ENCODE peak calls at places on chromosome 1, in eight cellular contexts. B, U, H, L, V, I, O and J are unnamed samples.

GRCh38 chr1:227779651-227780050 is 35.8 kb upstream of the PRSS38 start:
- DNase-seq in B (no peak), U (no peak), H (no peak), L (peak; percentile 49), V (no peak), I (no peak), O (no peak), J (peak; percentile 8)

GRCh38 chr1:143698016-143698415 is 273.8 kb downstream of the FAM72C start:
- DNase-seq in B (peak; percentile 69), U (peak; percentile 76), H (no peak), L (no peak), V (peak; percentile 50), I (no peak), O (no peak), J (no peak)

GRCh38 chr1:28521502-28522164 is 15.8 kb downstream of the RCC1 start:
- DNase-seq in B (no peak), U (no peak), H (no peak), L (no peak), V (no peak), I (no peak), O (no peak), J (no peak)

GRCh38 chr1:12230549-12231275 is 882 bp downstream of the VPS13D start:
- DNase-seq in B (no peak), U (peak; percentile 88), H (peak; percentile 63), L (peak; percentile 73), V (peak; percentile 63), I (no peak), O (no peak), J (no peak)

GRCh38 chr1:243732627-243733026 is 117.4 kb downstream of the AKT3 start:
- DNase-seq in B (no peak), U (no peak), H (no peak), L (no peak), V (no peak), I (no peak), O (no peak), J (no peak)

GRCh38 chr1:171251042-171251740 is 2.9 kb downstream of the FMO1 start:
- DNase-seq in B (no peak), U (peak; percentile 75), H (no peak), L (no peak), V (no peak), I (peak; percentile 4), O (no peak), J (no peak)

GRCh38 chr1:213796525-213796924 is 191.2 kb upstream of the PROX1 start:
- DNase-seq in B (no peak), U (no peak), H (no peak), L (no peak), V (no peak), I (no peak), O (no peak), J (no peak)

GRCh38 chr1:35361638-35362037 is 93.1 kb downstream of the ZMYM4 start:
- DNase-seq in B (no peak), U (no peak), H (no peak), L (no peak), V (no peak), I (no peak), O (no peak), J (no peak)

GRCh38 chr1:161835963-161836362 is 69.8 kb downstream of the ATF6 start:
- DNase-seq in B (no peak), U (no peak), H (no peak), L (no peak), V (no peak), I (peak; percentile 72), O (no peak), J (no peak)

GRCh38 chr1:42186172-42186571 is 21.6 kb upstream of the GUCA2A start:
- DNase-seq in B (no peak), U (no peak), H (no peak), L (no peak), V (no peak), I (peak; percentile 57), O (no peak), J (no peak)

DNA sequence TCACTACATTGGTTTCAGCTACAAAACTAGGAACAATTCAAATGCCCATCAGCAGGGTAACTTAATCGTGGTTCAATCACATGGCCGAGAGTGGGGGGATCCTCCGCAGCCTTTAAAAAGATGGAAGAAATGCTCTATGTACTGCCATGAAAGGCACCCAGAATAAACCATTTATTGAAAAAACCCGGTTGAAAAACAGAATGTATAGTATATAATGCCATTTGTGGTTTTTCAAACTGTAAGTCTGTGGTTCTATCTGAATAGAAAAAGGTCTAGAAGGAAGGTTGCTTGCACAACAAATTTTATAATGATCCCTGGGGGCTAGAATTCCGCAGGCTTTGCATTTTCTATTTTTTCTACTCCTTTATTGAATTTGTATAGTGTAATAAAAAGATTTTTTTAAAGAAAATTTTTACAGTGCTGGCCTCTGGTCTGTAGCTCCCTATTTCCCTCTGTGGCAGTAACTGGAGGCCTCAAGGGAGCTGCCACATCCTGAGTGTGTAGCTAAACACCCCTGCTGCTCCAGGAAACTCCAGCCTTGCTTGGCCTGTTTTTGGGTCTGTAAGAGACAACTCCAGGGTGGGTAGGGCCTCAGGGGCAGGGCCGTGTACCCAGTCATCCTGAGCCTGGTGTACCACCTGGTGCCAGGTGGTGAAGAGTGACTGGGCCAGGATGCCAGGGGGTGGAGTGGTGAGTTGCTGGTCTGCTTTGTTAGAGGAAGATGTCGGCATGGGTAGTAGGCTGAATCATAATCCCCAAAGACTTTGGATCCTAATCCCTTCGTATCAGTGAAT is 51.5 kb upstream of the EPS8L3 start:
- DNase-seq in B (no peak), U (no peak), H (no peak), L (no peak), V (no peak), I (no peak), O (no peak), J (no peak)
- H3K4me1 ChIP-seq in B (peaks cover 8% of the 10 kb centered on the region), U (peaks cover 12% of the 10 kb centered on the region), H (peaks cover 21% of the 10 kb centered on the region), L (peaks cover 7% of the 10 kb centered on the region), V (peaks cover 23% of the 10 kb centered on the region), I (peaks cover 2% of the 10 kb centered on the region), O (no peaks in the 10 kb centered on the region), J (peaks cover 37% of the 10 kb centered on the region)

GRCh38 chr1:91863498-91863897 is 22.5 kb downstream of the TGFBR3 start:
- DNase-seq in B (no peak), U (no peak), H (no peak), L (no peak), V (no peak), I (no peak), O (no peak), J (no peak)

GRCh38 chr1:91866425-91866824 is 19.5 kb downstream of the TGFBR3 start:
- DNase-seq in B (no peak), U (no peak), H (no peak), L (no peak), V (no peak), I (no peak), O (no peak), J (no peak)

GRCh38 chr1:91862120-91862519 is 23.8 kb downstream of the TGFBR3 start:
- DNase-seq in B (no peak), U (no peak), H (no peak), L (no peak), V (no peak), I (no peak), O (no peak), J (no peak)

DNA sequence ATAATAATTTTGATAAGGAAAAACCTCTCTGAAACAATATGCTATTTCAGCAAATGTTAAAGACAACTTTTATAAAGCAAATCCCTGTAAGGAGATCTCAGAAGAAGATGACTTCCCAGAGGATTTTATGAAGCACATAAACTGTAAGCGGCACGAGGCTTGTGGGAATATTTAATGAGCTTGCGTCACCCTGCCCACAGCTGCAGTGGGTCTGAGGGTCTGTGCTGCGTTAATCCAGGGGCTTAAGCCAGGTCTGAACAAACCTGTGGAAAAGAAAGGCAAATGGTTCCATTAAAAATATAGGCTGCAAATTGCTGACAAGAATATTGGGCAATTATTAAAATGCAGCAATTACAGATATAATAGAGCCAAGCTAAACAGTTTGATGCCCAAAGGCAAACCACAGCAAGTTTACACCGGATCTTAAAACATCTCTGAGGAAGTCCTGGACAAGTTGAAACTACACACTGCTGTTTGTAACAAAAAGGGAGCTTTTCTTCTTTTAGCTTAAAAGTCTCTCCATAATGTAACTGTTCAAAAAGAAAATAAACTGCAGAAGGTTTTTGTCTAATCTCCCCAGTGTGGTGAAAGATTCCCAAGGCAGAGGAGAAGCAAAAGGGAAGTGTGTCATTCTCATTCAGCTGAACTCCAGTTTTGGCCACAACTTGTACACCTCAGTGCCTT is 21.8 kb downstream of the TGFBR3 start:
- DNase-seq in B (no peak), U (no peak), H (no peak), L (no peak), V (no peak), I (peak; percentile 66), O (peak; percentile 44), J (no peak)
- H3K27ac ChIP-seq in B (no peak overlapping the region), U (no peak overlapping the region), H (peak overlapping the region; percentile 9), L (peak overlapping the region; percentile 71), V (peak overlapping the region; percentile 37), I (no peak overlapping the region), O (peak overlapping the region; percentile 69), J (peak overlapping the region; percentile 74)

DNA sequence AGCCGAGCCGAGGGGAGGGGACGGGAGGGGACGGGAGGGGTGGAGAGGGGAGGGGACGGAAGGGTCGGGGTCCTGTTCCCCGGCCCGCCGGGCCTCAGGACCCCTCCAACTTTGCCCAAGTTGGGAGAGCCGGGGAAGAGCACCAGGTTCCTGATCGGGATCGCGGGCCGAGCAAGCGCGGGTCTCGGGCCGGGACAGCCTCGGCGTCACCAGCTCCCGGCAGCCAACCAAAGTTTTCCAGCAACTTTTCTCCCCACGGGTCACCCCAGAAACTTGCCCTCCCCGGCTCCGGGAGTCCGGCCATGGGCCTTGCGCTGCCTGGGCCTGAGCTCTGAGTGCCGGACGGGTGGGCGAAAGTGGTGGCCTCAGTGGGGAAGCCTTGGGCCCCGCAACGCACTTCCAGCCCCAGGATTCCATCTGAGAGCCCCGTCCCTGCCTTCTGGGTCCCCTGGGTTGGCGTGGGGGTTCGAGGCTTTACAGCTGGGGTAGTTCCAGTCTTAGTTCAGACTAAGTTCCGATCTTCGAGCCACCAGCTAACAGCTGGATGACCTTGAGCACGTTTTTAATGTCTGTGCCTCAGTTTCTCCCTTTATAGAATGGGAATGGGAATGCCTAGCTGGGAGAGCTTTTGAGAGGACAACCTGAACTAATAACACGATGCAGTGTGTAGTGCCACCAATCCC is 458 bp downstream of the ZC3H12A start:
- DNase-seq in B (no peak), U (peak; percentile 89), H (no peak), L (peak; percentile 83), V (no peak), I (no peak), O (peak; percentile 35), J (no peak)
- TF ChIP-seq POLR2A in B (no peak), U (no peak), H (no peak), L (no peak), V (no peak), I (peak; percentile 3), O (no peak), J (no peak)

DNA sequence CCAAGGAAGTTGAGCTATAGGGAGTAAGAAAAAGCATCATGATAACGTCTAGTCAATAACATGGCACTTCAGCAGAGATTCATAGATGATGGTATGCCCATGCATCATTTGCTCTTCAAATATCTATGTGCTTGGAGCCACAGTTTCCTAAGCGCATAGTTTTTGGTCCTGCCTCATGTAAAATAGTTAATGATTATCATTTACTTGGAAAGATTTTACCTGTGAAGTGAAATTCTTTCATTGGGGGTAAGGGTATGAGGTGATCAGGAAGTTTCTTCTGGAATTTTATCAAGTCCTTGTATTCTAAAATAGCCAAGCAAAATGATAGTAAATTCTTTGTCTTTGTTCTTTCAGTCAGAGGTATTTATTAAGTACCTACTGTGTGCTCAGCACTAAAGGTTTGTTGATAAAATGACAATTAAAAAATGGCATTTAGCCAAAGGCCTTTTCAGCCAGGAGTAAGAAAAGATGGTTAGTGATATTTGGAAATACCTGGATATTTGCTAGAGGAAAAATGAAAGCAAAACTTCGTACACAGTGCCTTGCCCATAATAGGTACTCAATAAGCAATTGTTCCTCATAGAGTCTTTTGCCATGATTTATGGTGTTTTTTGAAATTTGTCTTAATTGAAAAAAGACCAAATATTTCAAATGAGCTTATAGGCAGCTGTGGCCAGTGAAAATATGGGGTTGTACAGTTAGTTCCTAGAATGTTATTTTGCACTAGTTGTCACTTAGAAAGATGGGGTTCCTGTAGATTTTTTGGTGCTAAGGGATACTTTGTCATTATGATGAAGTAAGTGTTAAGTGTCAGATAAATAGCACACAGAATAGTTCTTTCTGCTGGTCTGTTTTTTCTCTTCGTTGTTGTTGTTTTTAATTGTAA is 13.1 kb downstream of the PDIK1L start:
- DNase-seq in B (no peak), U (no peak), H (no peak), L (no peak), V (no peak), I (no peak), O (no peak), J (no peak)
- H3K4me1 ChIP-seq in B (peaks cover 39% of the 10 kb centered on the region), U (peaks cover 3% of the 10 kb centered on the region), H (peaks cover 38% of the 10 kb centered on the region), L (peaks cover 35% of the 10 kb centered on the region), V (no peaks in the 10 kb centered on the region), I (peaks cover 1% of the 10 kb centered on the region), O (no peaks in the 10 kb centered on the region), J (no peaks in the 10 kb centered on the region)